ENCODE peak calls at places on chromosomes 1 and 21, in ten cellular contexts. F, W, I, M, Z, Q, T, H, B and D are unnamed samples.
A peak's percentile ranks its signal among the peaks of the same experiment; 100 is the strongest.

GRCh38 chr1:32507021-32507420 is 32.2 kb upstream of the ZBTB8A start:
- DNase-seq in F (no peak), W (no peak), I (no peak), M (no peak), Z (no peak), Q (no peak), T (no peak), H (no peak), B (peak; percentile 29), D (no peak)

GRCh38 chr1:36096500-36097412 is 8.1 kb downstream of the ADPRS start:
- DNase-seq in F (no peak), W (no peak), I (no peak), M (no peak), Z (no peak), Q (no peak), T (no peak), H (no peak), B (peak; percentile 65), D (peak; percentile 16)

GRCh38 chr1:168638884-168639283 is 62.5 kb downstream of the XCL1 start:
- DNase-seq in F (no peak), W (no peak), I (no peak), M (no peak), Z (no peak), Q (no peak), T (no peak), H (no peak), B (no peak), D (no peak)

GRCh38 chr1:42358791-42359190 is 21.8 kb upstream of the RIMKLA start:
- DNase-seq in F (no peak), W (no peak), I (no peak), M (no peak), Z (no peak), Q (no peak), T (peak; percentile 67), H (no peak), B (no peak), D (no peak)

GRCh38 chr1:157154940-157155514 is 16.8 kb upstream of the ETV3 start:
- DNase-seq in F (no peak), W (no peak), I (peak; percentile 10), M (no peak), Z (peak; percentile 62), Q (no peak), T (no peak), H (no peak), B (peak; percentile 75), D (peak; percentile 77)

GRCh38 chr1:11741919-11742598 is 6.1 kb downstream of the AGTRAP start:
- DNase-seq in F (no peak), W (no peak), I (no peak), M (no peak), Z (no peak), Q (no peak), T (no peak), H (no peak), B (no peak), D (no peak)

GRCh38 chr21:25827513-25827912 is 92.7 kb downstream of the GABPA start:
- DNase-seq in F (no peak), W (no peak), I (no peak), M (no peak), Z (no peak), Q (no peak), T (no peak), H (no peak), B (no peak), D (no peak)

GRCh38 chr1:200444478-200444877 is 34.6 kb upstream of the ZNF281 start:
- DNase-seq in F (no peak), W (no peak), I (no peak), M (no peak), Z (no peak), Q (no peak), T (no peak), H (no peak), B (no peak), D (no peak)

DNA sequence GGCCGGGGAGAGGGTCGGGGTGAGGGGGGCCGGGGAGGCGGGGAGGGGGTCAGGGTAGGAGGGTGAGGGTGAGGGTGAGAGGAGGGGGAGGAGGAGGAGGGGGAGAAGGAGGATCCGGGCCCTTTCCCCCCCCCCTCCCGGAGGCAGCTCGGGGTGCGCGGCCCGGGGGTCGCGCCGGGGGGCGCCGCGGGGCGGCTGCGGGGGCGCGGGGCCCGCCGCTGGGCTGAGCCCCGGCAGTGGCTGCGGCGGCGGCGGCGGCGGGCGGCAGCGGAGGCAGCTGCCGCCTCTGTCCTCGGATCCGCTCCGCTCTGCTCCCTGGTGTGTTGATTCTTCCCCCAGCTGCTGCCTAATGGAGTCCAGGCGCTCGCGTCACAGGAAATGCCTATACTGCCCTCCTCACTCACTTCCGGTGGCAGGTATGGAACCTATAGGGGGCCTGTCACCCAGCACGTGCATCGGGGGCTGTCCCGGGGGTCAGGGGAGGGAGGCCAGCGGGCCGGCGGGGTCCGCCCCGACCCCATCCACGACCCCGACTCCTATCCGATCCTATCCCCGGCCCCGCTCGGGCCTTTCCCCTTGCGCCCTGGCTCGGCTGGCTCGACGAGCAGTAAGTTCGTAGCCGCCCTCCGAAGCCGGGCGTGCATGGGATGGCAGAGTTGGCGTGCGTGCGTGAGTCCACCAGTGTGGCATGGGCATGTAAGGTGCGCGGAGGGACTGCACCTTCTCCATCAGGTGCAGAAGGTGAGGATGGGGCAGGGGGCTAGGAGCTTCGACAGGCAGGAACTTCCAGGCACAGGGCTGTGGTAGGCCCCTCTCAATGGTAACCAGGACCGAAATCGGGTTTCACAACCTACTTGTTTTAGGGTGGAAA is at the start of gene WDR26:
- DNase-seq in F (peak; percentile 65), W (peak; percentile 88), I (peak; percentile 78), M (peak; percentile 91), Z (peak; percentile 82), Q (peak; percentile 58), T (peak; percentile 95), H (peak; percentile 95), B (peak; percentile 83), D (peak; percentile 96)
- TF ChIP-seq CTCF in F (peak; percentile 38), W (no peak), I (no peak), M (peak; percentile 25), Z (peak; percentile 18), Q (no peak), T (peak; percentile 10), H (no peak), B (no peak), D (peak; percentile 18)

DNA sequence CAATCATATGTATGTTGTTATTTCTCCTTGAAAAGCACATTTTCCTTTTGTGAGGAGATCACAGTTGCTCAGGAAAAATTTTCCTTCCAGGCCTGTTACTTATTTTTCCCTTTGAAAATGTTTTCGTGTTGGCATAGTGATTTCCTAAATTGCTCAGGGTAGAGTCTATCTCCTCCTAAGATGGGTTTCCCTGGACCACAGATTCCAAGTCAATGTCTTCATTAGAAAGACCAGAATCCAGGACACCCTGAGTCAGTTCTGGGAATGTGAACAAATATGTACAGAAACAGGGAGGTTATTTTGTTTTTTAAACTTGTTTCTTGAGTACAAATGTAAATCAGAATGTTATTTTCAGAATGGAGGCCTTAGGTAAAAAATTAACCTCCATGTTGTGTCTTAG is 94.3 kb upstream of the C1orf105 start:
- DNase-seq in F (no peak), W (no peak), I (peak; percentile 63), M (no peak), Z (no peak), Q (no peak), T (no peak), H (no peak), B (no peak), D (no peak)
- TF ChIP-seq CTCF in F (no peak), W (no peak), I (no peak), M (no peak), Z (no peak), Q (no peak), T (no peak), H (no peak), B (no peak), D (no peak)

GRCh38 chr1:83850849-83851248 is 148.1 kb downstream of the TTLL7 start:
- DNase-seq in F (no peak), W (no peak), I (no peak), M (no peak), Z (no peak), Q (no peak), T (no peak), H (no peak), B (no peak), D (no peak)

GRCh38 chr1:83846138-83846537 is 152.8 kb downstream of the TTLL7 start:
- DNase-seq in F (no peak), W (no peak), I (no peak), M (no peak), Z (no peak), Q (no peak), T (no peak), H (no peak), B (no peak), D (no peak)

GRCh38 chr1:83844546-83844945 is 154.4 kb downstream of the TTLL7 start:
- DNase-seq in F (no peak), W (no peak), I (no peak), M (no peak), Z (no peak), Q (no peak), T (no peak), H (no peak), B (no peak), D (no peak)

GRCh38 chr1:83845437-83846071 is 153.4 kb downstream of the TTLL7 start:
- DNase-seq in F (no peak), W (no peak), I (no peak), M (no peak), Z (peak; percentile 38), Q (no peak), T (no peak), H (no peak), B (peak; percentile 16), D (peak; percentile 71)

GRCh38 chr1:83849191-83850061 is 149.5 kb downstream of the TTLL7 start:
- DNase-seq in F (no peak), W (no peak), I (no peak), M (no peak), Z (no peak), Q (no peak), T (peak; percentile 30), H (no peak), B (no peak), D (no peak)
- TF ChIP-seq CTCF in F (peak; percentile 15), W (no peak), I (no peak), M (no peak), Z (no peak), Q (no peak), T (no peak), H (no peak), B (no peak), D (no peak)

DNA sequence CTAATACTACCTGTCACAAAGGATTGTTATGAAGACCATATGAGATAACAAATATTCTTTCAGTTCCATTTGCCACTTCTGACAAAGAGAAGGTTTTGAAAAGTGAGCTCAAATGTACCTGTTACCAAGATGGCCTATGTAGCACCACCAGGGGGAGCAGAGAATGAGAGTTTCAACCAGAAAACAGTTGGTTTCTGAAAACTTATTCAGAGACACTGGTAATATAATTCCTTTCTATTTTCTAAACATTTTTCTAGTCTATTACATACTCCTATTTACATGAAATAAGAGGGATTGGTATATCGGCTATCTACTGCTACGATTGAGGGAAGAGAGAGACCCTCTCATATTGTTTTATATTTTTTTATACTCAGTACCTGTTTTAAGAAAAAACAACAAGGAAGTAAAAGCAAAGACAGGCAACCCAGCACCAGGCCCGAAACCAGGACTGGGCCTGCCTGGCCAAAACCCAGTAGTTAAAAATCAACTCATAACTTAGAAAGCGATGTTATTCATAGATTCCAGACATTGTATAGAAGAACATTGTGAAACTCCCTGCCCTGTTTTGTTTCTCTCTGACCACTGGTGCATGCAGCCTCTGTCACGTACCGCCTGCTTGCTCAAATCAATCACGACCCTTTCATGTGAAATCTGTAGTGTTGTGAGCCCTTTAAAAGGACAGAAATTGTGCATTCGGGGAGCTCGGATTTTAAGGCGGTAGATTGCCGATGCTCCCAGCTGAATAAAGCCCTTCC is 48.3 kb downstream of the IL23R start:
- DNase-seq in F (peak; percentile 30), W (no peak), I (peak; percentile 17), M (no peak), Z (peak; percentile 27), Q (peak; percentile 19), T (no peak), H (no peak), B (peak; percentile 54), D (peak; percentile 48)
- TF ChIP-seq CTCF in F (peak; percentile 72), W (peak; percentile 37), I (peak; percentile 57), M (peak; percentile 59), Z (peak; percentile 65), Q (peak; percentile 74), T (peak; percentile 52), H (no peak), B (peak; percentile 46), D (peak; percentile 66)